ENCODE peak calls at places on chromosomes 2 and 18, in six cellular contexts. I is tibial artery, L is cardiac muscle cell, P is heart left ventricle, B is HCT116, W is uterus. J is an unnamed sample.
A peak's percentile ranks its signal among the peaks of the same experiment; 100 is the strongest.

GRCh38 chr2:173854840-173855239 is 110.3 kb downstream of the SP3 start:
- DNase-seq in I (peak; percentile 40), L (no peak), P (peak; percentile 37), B (no peak), W (peak; percentile 36), J (no peak)

GRCh38 chr2:141199711-141200110 is 931.1 kb downstream of the LRP1B start:
- DNase-seq in P (no peak), I (no peak), B (no peak), L (no peak), W (no peak), J (no peak)

GRCh38 chr18:10015941-10016819 is 102.4 kb downstream of the VAPA start:
- DNase-seq in W (peak; percentile 57), I (no peak), B (no peak), P (peak; percentile 34), L (peak; percentile 77), J (no peak)

GRCh38 chr2:96024336-96025106 is 10.2 kb downstream of the GPAT2 start:
- DNase-seq in B (no peak), W (no peak), I (no peak), P (no peak), L (no peak), J (no peak)

GRCh38 chr2:18479901-18480369 is 80.5 kb downstream of the RDH14 start:
- DNase-seq in I (peak; percentile 72), L (no peak), P (peak; percentile 27), W (no peak), B (no peak), J (no peak)

GRCh38 chr2:122150546-122150945 is 395.1 kb downstream of the TSN start:
- DNase-seq in L (no peak), W (no peak), B (no peak), P (no peak), I (no peak), J (no peak)

GRCh38 chr2:62221141-62221540 is 25.2 kb downstream of the B3GNT2 start:
- DNase-seq in B (no peak), P (no peak), W (no peak), L (no peak), I (no peak), J (no peak)

GRCh38 chr2:205936446-205936845 is 149.5 kb downstream of the INO80D start:
- DNase-seq in W (no peak), I (no peak), B (no peak), L (no peak), P (no peak), J (no peak)

GRCh38 chr2:6103949-6104348 is 411.8 kb downstream of the SOX11 start:
- DNase-seq in B (no peak), W (no peak), L (no peak), I (no peak), P (no peak), J (no peak)

GRCh38 chr2:99066075-99066557 is 75.4 kb upstream of the C2orf15 start:
- DNase-seq in P (no peak), B (peak; percentile 44), W (no peak), I (no peak), L (peak; percentile 45), J (no peak)

DNA sequence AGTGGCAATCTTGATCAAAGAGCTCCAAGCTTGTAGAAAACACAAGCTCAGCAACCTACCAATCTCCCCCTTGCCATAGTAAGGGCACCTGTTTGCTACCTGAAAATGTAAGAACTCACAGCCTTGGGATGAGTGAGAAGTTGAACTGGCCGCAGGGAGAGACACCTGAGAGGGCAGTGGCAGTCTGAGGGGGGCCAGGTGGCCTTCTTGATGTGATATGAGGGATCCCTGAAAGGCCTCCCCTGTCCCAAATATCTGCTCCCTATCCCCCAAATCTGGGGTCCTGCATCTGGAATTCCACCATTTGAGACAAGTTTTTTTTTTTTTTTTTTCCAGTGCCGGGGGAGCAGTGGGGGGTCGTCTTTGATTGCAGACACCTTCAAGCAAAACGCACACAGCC is 230.2 kb upstream of the SMAD2 start:
- DNase-seq in I (no peak), P (no peak), W (no peak), B (no peak), L (no peak), J (no peak)
- H3K4me3 ChIP-seq in I (peak overlapping the region; percentile 71), P (peak overlapping the region; percentile 58), W (no peak overlapping the region), B (peak overlapping the region; percentile 66), L (no peak overlapping the region), J (peak overlapping the region; percentile 58)

DNA sequence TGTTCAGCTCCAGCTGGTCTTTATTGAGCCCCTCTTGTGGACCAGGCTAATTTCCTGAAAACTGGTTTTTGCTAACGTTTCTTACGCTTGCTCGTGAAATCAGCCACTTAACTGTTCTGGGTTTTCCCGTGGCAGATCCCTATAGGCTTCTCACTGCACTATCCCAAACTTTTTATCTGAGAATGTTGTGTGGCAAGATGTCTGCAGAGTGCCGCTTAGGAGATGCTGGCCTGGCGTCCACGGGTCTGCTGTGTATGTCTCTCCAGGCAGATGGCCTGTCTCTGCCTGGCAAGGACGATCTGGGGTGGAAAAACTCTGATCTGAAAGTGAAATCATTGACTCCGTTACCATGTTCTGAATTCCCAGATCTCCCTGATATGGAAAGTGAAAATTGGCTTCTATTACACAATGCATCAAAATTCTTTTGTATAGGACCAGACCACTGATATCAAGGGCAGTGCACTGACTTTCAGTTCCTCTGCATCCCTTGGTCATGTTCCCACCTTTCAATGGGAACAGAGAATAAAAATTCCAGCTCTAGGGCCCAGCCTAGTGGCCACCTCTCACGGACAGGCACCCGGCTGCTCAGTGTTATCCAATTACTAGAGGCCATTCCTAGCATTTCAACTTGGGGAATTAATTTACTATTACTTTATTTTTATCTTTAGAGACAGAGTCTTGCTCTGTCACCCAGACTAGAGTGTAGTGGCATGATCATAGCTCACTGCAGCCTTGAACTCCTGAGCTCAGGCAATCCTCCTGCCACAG is 154.6 kb downstream of the ACOXL start:
- DNase-seq in P (no peak), L (no peak), W (no peak), B (no peak), I (no peak), J (no peak)
- TF ChIP-seq CTCF in P (no peak), L (no peak), W (no peak), B (no peak), I (no peak), J (no peak)

DNA sequence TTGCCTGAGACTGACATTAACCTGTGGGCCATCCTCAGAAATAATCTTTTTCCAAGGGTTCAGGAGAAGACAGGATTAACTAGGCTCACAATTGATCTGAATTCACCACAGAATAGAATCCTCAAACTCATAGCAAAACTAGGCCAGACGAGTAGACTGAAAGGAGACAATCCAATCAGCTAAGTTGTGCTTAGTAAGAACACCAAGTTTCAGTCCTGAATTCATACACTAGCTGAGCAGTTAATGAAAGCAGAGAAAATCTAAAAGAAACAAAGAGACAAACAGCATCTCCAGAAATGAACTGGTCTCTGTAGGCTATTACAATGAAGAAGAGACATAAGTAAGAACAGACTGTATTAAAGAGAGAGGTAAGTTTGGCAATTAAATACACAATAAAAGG is 89.5 kb downstream of the GORASP2 start:
- DNase-seq in W (no peak), L (no peak), I (no peak), P (no peak), B (no peak), J (no peak)
- H3K4me3 ChIP-seq in W (no peak overlapping the region), L (no peak overlapping the region), I (no peak overlapping the region), P (no peak overlapping the region), B (no peak overlapping the region), J (no peak overlapping the region)

GRCh38 chr2:12881952-12882351 is 165.2 kb downstream of the TRIB2 start:
- DNase-seq in B (no peak), P (no peak), L (peak; percentile 31), I (no peak), W (no peak), J (no peak)
- TF ChIP-seq CTCF in B (peak; percentile 28), P (no peak), L (no peak), I (no peak), W (no peak), J (no peak)

GRCh38 chr2:28378679-28379392 is 13.8 kb upstream of the FOSL2 start:
- DNase-seq in W (no peak), I (no peak), B (no peak), P (no peak), L (no peak), J (no peak)
- H3K4me3 ChIP-seq in W (no peak overlapping the region), I (no peak overlapping the region), B (no peak overlapping the region), P (no peak overlapping the region), L (no peak overlapping the region), J (no peak overlapping the region)

GRCh38 chr2:69131983-69132675 is 119.2 kb downstream of the ANTXR1 start:
- DNase-seq in I (no peak), B (no peak), W (no peak), P (no peak), L (no peak), J (no peak)

GRCh38 chr2:69132960-69133590 is 120.1 kb downstream of the ANTXR1 start:
- DNase-seq in L (no peak), B (no peak), P (no peak), I (no peak), W (no peak), J (no peak)

GRCh38 chr2:69133898-69134297 is 120.9 kb downstream of the ANTXR1 start:
- DNase-seq in W (no peak), P (no peak), I (no peak), L (no peak), B (no peak), J (no peak)

GRCh38 chr2:69134546-69134945 is 121.6 kb downstream of the ANTXR1 start:
- DNase-seq in I (no peak), B (no peak), L (peak; percentile 9), W (no peak), P (no peak), J (no peak)

GRCh38 chr2:69131452-69131851 is 118.5 kb downstream of the ANTXR1 start:
- DNase-seq in W (no peak), I (no peak), B (no peak), P (no peak), L (no peak), J (no peak)
- TF ChIP-seq CTCF in W (no peak), I (no peak), B (no peak), P (no peak), L (no peak), J (no peak)

GRCh38 chr18:47930086-47930843 is at the start of gene SMAD2:
- DNase-seq in W (peak; percentile 79), I (peak; percentile 79), B (peak; percentile 60), P (peak; percentile 86), L (peak; percentile 80), J (peak; percentile 91)

GRCh38 chr18:47930844-47931706 is 616 bp upstream of the SMAD2 start:
- DNase-seq in I (peak; percentile 96), W (peak; percentile 96), B (peak; percentile 85), P (peak; percentile 99), L (peak; percentile 98), J (peak; percentile 99)

GRCh38 chr18:47929681-47930085 is 776 bp downstream of the SMAD2 start:
- DNase-seq in L (no peak), P (no peak), B (no peak), I (peak; percentile 21), W (no peak), J (no peak)

GRCh38 chr18:47928466-47928865 is 2.0 kb downstream of the SMAD2 start:
- DNase-seq in W (no peak), P (no peak), L (no peak), B (no peak), I (no peak), J (no peak)

GRCh38 chr18:47926101-47926850 is 4.2 kb downstream of the SMAD2 start:
- DNase-seq in B (no peak), W (no peak), I (no peak), P (no peak), L (peak; percentile 19), J (no peak)
- H3K4me3 ChIP-seq in B (no peak overlapping the region), W (no peak overlapping the region), I (no peak overlapping the region), P (no peak overlapping the region), L (no peak overlapping the region), J (no peak overlapping the region)